ENCODE peak calls at places on chromosomes 12 and 14, in nine cellular contexts. E is SK-N-SH, Y is neuronal stem cell, W is ascending aorta, G is testis, N is ovary, K is psoas muscle, H is fibroblast of lung, S is adrenal gland. I is an unnamed sample. For H3K9me3, the result is how much of the 10 kb centered on the place peaks cover.

GRCh38 chr12:123929869-123930583 is 42.6 kb downstream of the CCDC92 start:
- DNase-seq in E (no peak), Y (no peak), W (no peak), G (no peak), N (no peak), K (no peak), H (no peak), S (no peak), I (no peak)

GRCh38 chr14:103519043-103519836 is 3.4 kb downstream of the CKB start:
- DNase-seq in E (peak), Y (no peak), W (no peak), G (no peak), N (no peak), K (no peak), H (peak), S (peak), I (no peak)

GRCh38 chr12:26666286-26666685 is 166.7 kb downstream of the ITPR2 start:
- DNase-seq in E (no peak), Y (no peak), W (no peak), G (no peak), N (no peak), K (no peak), H (no peak), S (no peak), I (no peak)

GRCh38 chr12:31018106-31018890 is 55.4 kb upstream of the DDX11 start:
- DNase-seq in E (no peak), Y (no peak), W (no peak), G (no peak), N (no peak), K (no peak), H (no peak), S (no peak), I (no peak)

GRCh38 chr14:22471545-22472121 is 117.4 kb downstream of the DAD1 start:
- DNase-seq in E (peak), Y (peak), W (no peak), G (peak), N (peak), K (no peak), H (peak), S (peak), I (peak)

GRCh38 chr12:96323906-96324305 is 76.3 kb downstream of the CDK17 start:
- DNase-seq in E (no peak), Y (no peak), W (no peak), G (no peak), N (no peak), K (no peak), H (no peak), S (no peak), I (no peak)

GRCh38 chr14:100539766-100540140 is 47.5 kb downstream of the BEGAIN start:
- DNase-seq in E (no peak), Y (no peak), W (no peak), G (no peak), N (peak), K (peak), H (no peak), S (no peak), I (no peak)

GRCh38 chr14:30214456-30215090 is 286.9 kb upstream of the PRKD1 start:
- DNase-seq in E (peak), Y (peak), W (no peak), G (peak), N (no peak), K (no peak), H (peak), S (no peak), I (no peak)

GRCh38 chr12:52969828-52970569 is 21.1 kb downstream of the KRT18 start:
- DNase-seq in E (no peak), Y (no peak), W (no peak), G (no peak), N (no peak), K (no peak), H (no peak), S (no peak), I (no peak)

GRCh38 chr12:1845427-1845826 is 25.1 kb downstream of the LRTM2 start:
- DNase-seq in E (no peak), Y (no peak), W (no peak), G (no peak), N (no peak), K (no peak), H (no peak), S (no peak), I (peak)

GRCh38 chr14:70045715-70046535 is 142.8 kb downstream of the SLC8A3 start:
- DNase-seq in E (peak), Y (peak), W (no peak), G (peak), N (peak), K (peak), H (peak), S (peak), I (peak)

GRCh38 chr14:71693373-71693772 is 238.9 kb upstream of the RGS6 start:
- DNase-seq in E (peak), Y (no peak), W (no peak), G (no peak), N (no peak), K (no peak), H (peak), S (no peak), I (no peak)

GRCh38 chr14:93173943-93174395 is 10.7 kb downstream of the MOAP1 start:
- DNase-seq in E (peak), Y (no peak), W (no peak), G (peak), N (no peak), K (no peak), H (no peak), S (peak), I (peak)

GRCh38 chr12:47889040-47889439 is 15.8 kb downstream of the VDR start:
- DNase-seq in E (no peak), Y (no peak), W (no peak), G (no peak), N (no peak), K (no peak), H (no peak), S (no peak), I (no peak)

GRCh38 chr12:115726691-115727090 is 550.8 kb downstream of the MED13L start:
- DNase-seq in E (no peak), Y (no peak), W (no peak), G (no peak), N (no peak), K (no peak), H (no peak), S (no peak), I (no peak)

GRCh38 chr14:42950363-42950762 is 1343.7 kb downstream of the LRFN5 start:
- DNase-seq in E (no peak), Y (no peak), W (no peak), G (no peak), N (no peak), K (no peak), H (no peak), S (no peak), I (no peak)
- H3K9me3 ChIP-seq in E (under half), Y (under half), W (under half), G (under half), N (under half), K (under half), H (under half), S (under half), I (under half)

GRCh38 chr12:113724703-113725556 is 241.2 kb downstream of the RBM19 start:
- DNase-seq in E (peak), Y (no peak), W (no peak), G (no peak), N (no peak), K (no peak), H (no peak), S (no peak), I (peak)

GRCh38 chr12:113723631-113724030 is 242.5 kb downstream of the RBM19 start:
- DNase-seq in E (no peak), Y (no peak), W (no peak), G (no peak), N (no peak), K (no peak), H (no peak), S (no peak), I (no peak)

GRCh38 chr12:113722747-113723146 is 243.4 kb downstream of the RBM19 start:
- DNase-seq in E (no peak), Y (no peak), W (no peak), G (no peak), N (no peak), K (no peak), H (no peak), S (no peak), I (no peak)

GRCh38 chr12:113719911-113720591 is 246.1 kb downstream of the RBM19 start:
- DNase-seq in E (no peak), Y (no peak), W (no peak), G (no peak), N (no peak), K (no peak), H (no peak), S (no peak), I (no peak)

GRCh38 chr12:113720629-113721028 is 245.5 kb downstream of the RBM19 start:
- DNase-seq in E (no peak), Y (no peak), W (no peak), G (no peak), N (no peak), K (no peak), H (no peak), S (no peak), I (no peak)
- H3K9me3 ChIP-seq in E (under half), Y (under half), W (under half), G (under half), N (under half), K (under half), H (under half), S (under half), I (under half)

DNA sequence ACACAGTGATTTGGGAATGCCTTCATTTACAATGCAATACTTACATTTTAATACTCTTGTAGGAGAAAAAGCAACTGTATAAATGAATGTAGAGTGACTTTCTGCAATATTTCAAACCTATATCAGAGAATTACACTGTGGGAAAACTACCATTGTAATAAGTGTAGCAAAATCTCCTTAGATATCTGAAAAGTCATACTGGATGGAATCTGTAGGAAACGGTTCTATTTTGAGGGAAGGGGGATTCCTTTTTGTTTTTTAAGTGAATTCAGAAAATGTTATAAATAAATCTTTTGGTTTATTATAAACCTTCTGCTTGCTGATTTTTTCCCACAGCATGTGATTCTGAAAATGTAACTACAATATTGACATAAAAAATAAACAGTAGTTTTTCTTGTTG is 23.0 kb downstream of the ZNF891 start:
- DNase-seq in E (no peak), Y (no peak), W (no peak), G (no peak), N (no peak), K (no peak), H (no peak), S (no peak), I (no peak)
- H3K9me3 ChIP-seq in E (half or more), Y (under half), W (half or more), G (under half), N (half or more), K (half or more), H (under half), S (under half), I (under half)

GRCh38 chr14:105805701-105806100 is 279.3 kb downstream of the TMEM121 start:
- DNase-seq in E (no peak), Y (no peak), W (no peak), G (no peak), N (no peak), K (no peak), H (no peak), S (no peak), I (no peak)

GRCh38 chr14:105806568-105806967 is 280.2 kb downstream of the TMEM121 start:
- DNase-seq in E (no peak), Y (no peak), W (no peak), G (no peak), N (no peak), K (no peak), H (no peak), S (no peak), I (no peak)
- H3K9me3 ChIP-seq in E (under half), Y (under half), W (under half), G (under half), N (under half), K (under half), H (under half), S (under half), I (under half)

GRCh38 chr14:105883066-105884005 is 357.0 kb downstream of the TMEM121 start:
- DNase-seq in E (no peak), Y (no peak), W (no peak), G (no peak), N (peak), K (peak), H (no peak), S (no peak), I (peak)
- H3K9me3 ChIP-seq in E (under half), Y (under half), W (under half), G (under half), N (under half), K (under half), H (under half), S (under half), I (under half)

DNA sequence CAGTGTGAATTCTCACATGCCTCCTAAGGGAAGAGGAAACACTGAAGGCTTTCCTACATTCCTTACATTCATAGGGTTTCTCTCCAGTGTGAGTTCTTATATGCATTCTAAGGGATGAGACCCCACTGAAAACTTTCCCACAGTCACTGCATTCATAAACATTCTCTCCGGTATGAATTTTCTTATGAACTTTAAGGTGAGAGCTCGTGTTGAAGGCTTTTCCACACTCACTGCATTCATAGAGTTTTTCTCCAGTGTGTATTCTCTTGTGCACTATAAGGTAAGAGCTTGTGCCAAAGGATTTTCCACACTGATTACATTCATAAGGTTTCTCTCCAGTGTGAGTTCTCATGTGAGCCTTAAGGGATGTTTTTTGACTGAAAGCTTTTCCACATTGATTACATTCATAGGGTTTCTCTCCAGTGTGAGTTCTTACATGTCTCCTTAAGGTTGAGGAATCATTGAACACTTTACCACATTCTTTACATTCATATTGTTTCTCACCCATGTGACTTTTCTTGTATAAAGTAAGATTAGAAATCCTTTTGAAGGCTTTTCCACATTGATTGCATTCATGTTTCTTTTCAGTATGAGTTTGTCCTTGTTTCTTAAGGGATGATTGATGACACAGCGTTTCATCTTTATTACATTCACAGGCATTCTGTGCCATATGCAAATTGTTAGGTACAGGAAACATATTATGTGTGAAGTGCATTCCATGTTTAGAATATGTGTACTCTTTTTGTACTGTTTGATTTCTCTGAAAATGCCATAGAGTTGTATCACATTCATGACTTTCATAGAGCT is 9.5 kb downstream of the ZNF891 start:
- DNase-seq in E (no peak), Y (no peak), W (no peak), G (no peak), N (no peak), K (no peak), H (peak), S (no peak), I (no peak)
- H3K9me3 ChIP-seq in E (half or more), Y (half or more), W (half or more), G (under half), N (under half), K (half or more), H (under half), S (under half), I (half or more)

DNA sequence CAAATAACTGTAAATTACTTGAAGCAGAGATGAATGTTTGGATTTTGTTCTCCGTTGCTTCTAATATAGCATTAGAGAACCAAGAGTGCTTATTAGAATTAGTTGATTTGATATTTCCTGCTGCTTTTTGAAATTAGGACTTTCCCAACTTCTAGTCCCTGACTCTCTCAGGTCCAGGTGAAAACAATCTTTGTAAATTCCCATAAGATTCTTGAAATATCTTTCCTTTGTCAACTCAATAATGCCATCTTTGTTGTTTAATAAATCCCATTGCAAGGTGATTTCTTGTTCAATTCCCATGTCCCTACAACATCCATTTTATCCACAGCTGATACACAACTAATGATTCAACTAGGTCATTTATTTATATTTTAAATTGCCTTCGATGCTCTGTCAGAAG is at the start of gene OR4K2:
- DNase-seq in E (no peak), Y (no peak), W (no peak), G (no peak), N (no peak), K (no peak), H (no peak), S (no peak), I (no peak)
- H3K9me3 ChIP-seq in E (under half), Y (under half), W (under half), G (under half), N (under half), K (under half), H (under half), S (under half), I (under half)

GRCh38 chr14:19838433-19838832 is 34.9 kb downstream of the OR4N2 start:
- DNase-seq in E (no peak), Y (no peak), W (no peak), G (no peak), N (no peak), K (no peak), H (no peak), S (no peak), I (no peak)
- H3K9me3 ChIP-seq in E (under half), Y (under half), W (under half), G (under half), N (under half), K (under half), H (under half), S (under half), I (under half)

DNA sequence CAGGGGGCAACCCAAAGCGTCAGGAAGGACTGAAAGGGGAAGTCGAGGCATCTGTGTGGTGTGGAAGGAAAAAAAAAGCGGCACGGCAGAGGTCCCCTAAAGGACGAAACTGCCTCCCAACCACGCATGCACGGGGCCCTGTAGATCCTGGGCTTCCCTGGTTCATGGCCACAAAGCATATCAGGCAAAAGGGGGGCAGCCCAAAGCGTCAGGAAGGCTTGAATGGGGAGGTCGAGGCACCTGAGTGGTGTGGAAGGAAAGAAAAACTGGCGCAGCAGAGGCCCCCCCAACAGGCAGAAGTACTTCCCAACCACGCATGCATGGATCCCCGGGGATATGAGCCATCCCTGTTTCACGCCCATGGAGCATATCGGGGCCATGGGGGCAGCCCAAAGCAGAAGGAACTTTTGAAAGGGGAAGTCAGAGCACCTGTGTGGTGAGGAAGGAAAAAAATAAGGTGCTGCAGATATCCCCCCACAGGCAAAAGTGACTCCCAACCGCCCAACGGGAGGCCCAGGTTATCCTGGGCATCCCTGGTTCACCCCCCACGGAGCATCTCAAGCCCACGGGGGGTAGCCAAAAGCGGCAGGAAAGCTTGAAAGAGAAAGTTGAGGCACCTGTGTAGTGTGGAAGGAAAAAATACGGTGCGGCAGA is 581.2 kb downstream of the ALG10 start:
- DNase-seq in E (peak), Y (no peak), W (no peak), G (no peak), N (no peak), K (no peak), H (no peak), S (no peak), I (no peak)
- H3K9me3 ChIP-seq in E (under half), Y (half or more), W (under half), G (under half), N (under half), K (under half), H (under half), S (under half), I (under half)

DNA sequence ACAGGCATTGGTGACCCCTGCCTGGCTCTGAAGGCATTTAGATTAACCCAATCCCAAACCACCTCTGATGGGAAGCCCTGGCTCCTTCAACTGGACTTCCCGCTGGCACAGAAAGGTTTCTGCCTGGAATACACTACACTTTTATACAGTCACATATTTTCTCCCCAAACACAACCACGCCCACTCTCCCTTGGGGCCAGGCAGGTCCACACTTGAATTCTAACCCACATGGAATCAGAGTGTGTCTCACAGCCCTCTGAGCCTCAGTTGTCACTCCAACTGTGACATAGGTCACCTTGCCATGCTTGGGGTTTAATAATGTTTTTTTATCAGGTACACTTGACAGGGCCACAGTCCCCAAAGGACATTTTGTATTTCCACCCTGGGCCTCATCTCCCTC is 368.6 kb downstream of the BCL11B start:
- DNase-seq in E (no peak), Y (no peak), W (no peak), G (no peak), N (no peak), K (no peak), H (no peak), S (no peak), I (no peak)
- H3K9me3 ChIP-seq in E (under half), Y (under half), W (under half), G (under half), N (under half), K (under half), H (under half), S (under half), I (under half)

I was measured in WERI-Rb-1.